ENCODE peak calls at places on chromosomes 13 and 19, in seven cellular contexts. S is A549; D is CD4-positive, alpha-beta T cell; Z is H1; C is tibial artery; W is right lobe of liver; O is IMR-90. X is an unnamed sample.

GRCh38 chr19:50890422-50891252 is 17.4 kb downstream of the KLK2 start:
- DNase-seq in S (peak), D (no peak), Z (no peak), C (no peak), W (no peak), O (peak), X (peak)

GRCh38 chr13:50715402-50716146 is 127.9 kb downstream of the DLEU7 start:
- DNase-seq in S (no peak), D (no peak), Z (no peak), C (peak), W (peak), O (no peak), X (no peak)

GRCh38 chr13:20174656-20175405 is 14.0 kb upstream of the GJA3 start:
- DNase-seq in S (peak), D (no peak), Z (peak), C (peak), W (no peak), O (peak), X (peak)

GRCh38 chr13:30299746-30300145 is 7.6 kb downstream of the KATNAL1 start:
- DNase-seq in S (no peak), D (no peak), Z (no peak), C (no peak), W (no peak), O (peak), X (no peak)

GRCh38 chr13:90867336-90867683 is 480.2 kb upstream of the MIR17HG start:
- DNase-seq in S (peak), D (no peak), Z (peak), C (peak), W (peak), O (peak), X (peak)

GRCh38 chr19:51359294-51359693 is 6.9 kb downstream of the ETFB start:
- DNase-seq in S (peak), D (no peak), Z (no peak), C (no peak), W (no peak), O (peak), X (peak)

GRCh38 chr13:44165895-44166496 is 207.6 kb upstream of the SERP2 start:
- DNase-seq in S (no peak), D (no peak), Z (no peak), C (no peak), W (no peak), O (no peak), X (no peak)

GRCh38 chr13:51920267-51920666 is 58.5 kb downstream of the CCDC70 start:
- DNase-seq in S (no peak), D (no peak), Z (no peak), C (no peak), W (no peak), O (no peak), X (no peak)

GRCh38 chr13:30364876-30365275 is 57.4 kb upstream of the UBE2L5 start:
- DNase-seq in S (no peak), D (no peak), Z (no peak), C (no peak), W (no peak), O (peak), X (no peak)

GRCh38 chr13:51006067-51006800 is 96.6 kb downstream of the RNASEH2B start:
- DNase-seq in S (no peak), D (no peak), Z (no peak), C (no peak), W (no peak), O (no peak), X (no peak)

GRCh38 chr13:40433577-40433976 is 232.9 kb downstream of the FOXO1 start:
- DNase-seq in S (no peak), D (no peak), Z (no peak), C (no peak), W (no peak), O (no peak), X (no peak)

GRCh38 chr19:408441-409005 is 424 bp downstream of the C2CD4C start:
- DNase-seq in S (no peak), D (no peak), Z (no peak), C (peak), W (peak), O (no peak), X (no peak)

GRCh38 chr13:79062291-79062690 is 343.8 kb downstream of the RBM26 start:
- DNase-seq in S (no peak), D (no peak), Z (no peak), C (no peak), W (no peak), O (no peak), X (no peak)

GRCh38 chr19:31905980-31906948 is 439.1 kb upstream of the ZNF507 start:
- DNase-seq in S (no peak), D (no peak), Z (no peak), C (no peak), W (no peak), O (no peak), X (no peak)

GRCh38 chr19:36775768-36776167 is 3.2 kb upstream of the ZNF850 start:
- DNase-seq in S (no peak), D (no peak), Z (peak), C (no peak), W (no peak), O (no peak), X (no peak)

GRCh38 chr13:19794552-19795143 is 11.9 kb upstream of the PSPC1 start:
- DNase-seq in S (no peak), D (no peak), Z (peak), C (no peak), W (no peak), O (no peak), X (peak)

GRCh38 chr13:43787998-43788397 is 1.2 kb upstream of the ENOX1 start:
- DNase-seq in S (peak), D (no peak), Z (no peak), C (no peak), W (no peak), O (peak), X (no peak)

GRCh38 chr19:17512574-17512939 is 1.1 kb downstream of the PGLS start:
- DNase-seq in S (no peak), D (no peak), Z (no peak), C (no peak), W (no peak), O (no peak), X (no peak)

GRCh38 chr13:103731959-103732358 is 665.7 kb upstream of the SLC10A2 start:
- DNase-seq in S (no peak), D (no peak), Z (no peak), C (no peak), W (peak), O (no peak), X (no peak)

GRCh38 chr19:46715620-46716012 is 1.3 kb downstream of the PRKD2 start:
- DNase-seq in S (no peak), D (no peak), Z (no peak), C (no peak), W (no peak), O (no peak), X (peak)

GRCh38 chr19:33221641-33222040 is 4.0 kb downstream of the SLC7A10 start:
- DNase-seq in S (peak), D (no peak), Z (no peak), C (no peak), W (no peak), O (peak), X (no peak)

GRCh38 chr19:34667349-34668076 is 9.4 kb downstream of the SCGB2B2 start:
- DNase-seq in S (no peak), D (no peak), Z (no peak), C (no peak), W (no peak), O (peak), X (peak)

GRCh38 chr19:46970815-46971214 is 48.8 kb upstream of the NPAS1 start:
- DNase-seq in S (no peak), D (no peak), Z (no peak), C (no peak), W (no peak), O (peak), X (no peak)

GRCh38 chr13:114222461-114222968 is 12.2 kb upstream of the CDC16 start:
- DNase-seq in S (no peak), D (no peak), Z (no peak), C (no peak), W (no peak), O (peak), X (no peak)

GRCh38 chr19:37975596-37976515 is 68.8 kb downstream of the SIPA1L3 start:
- DNase-seq in S (no peak), D (no peak), Z (no peak), C (no peak), W (no peak), O (no peak), X (no peak)

GRCh38 chr13:47226516-47226915 is 329.7 kb upstream of the HTR2A start:
- DNase-seq in S (no peak), D (no peak), Z (no peak), C (no peak), W (no peak), O (peak), X (no peak)

GRCh38 chr13:102877285-102877684 is 31.5 kb downstream of the ERCC5 start:
- DNase-seq in S (no peak), D (no peak), Z (no peak), C (no peak), W (no peak), O (peak), X (no peak)

GRCh38 chr13:99548448-99548847 is 47.2 kb downstream of the TM9SF2 start:
- DNase-seq in S (no peak), D (no peak), Z (no peak), C (no peak), W (no peak), O (no peak), X (no peak)

GRCh38 chr13:65917731-65918130 is 1312.4 kb downstream of the PCDH9 start:
- DNase-seq in S (no peak), D (no peak), Z (no peak), C (no peak), W (no peak), O (no peak), X (no peak)

GRCh38 chr13:99033814-99034213 is 56.0 kb upstream of the DOCK9 start:
- DNase-seq in S (no peak), D (no peak), Z (no peak), C (no peak), W (no peak), O (peak), X (peak)

GRCh38 chr13:40363653-40364052 is 302.8 kb downstream of the FOXO1 start:
- DNase-seq in S (no peak), D (no peak), Z (no peak), C (no peak), W (no peak), O (no peak), X (no peak)

GRCh38 chr13:44434441-44435141 is 61.0 kb downstream of the SERP2 start:
- DNase-seq in S (no peak), D (no peak), Z (no peak), C (no peak), W (no peak), O (no peak), X (no peak)

GRCh38 chr13:106100261-106100919 is 435.1 kb downstream of the EFNB2 start:
- DNase-seq in S (peak), D (no peak), Z (peak), C (no peak), W (no peak), O (no peak), X (no peak)

GRCh38 chr19:15449620-15450527 is at the start of gene WIZ:
- DNase-seq in S (peak), D (peak), Z (no peak), C (peak), W (peak), O (peak), X (peak)

GRCh38 chr13:45873491-45874360 is 22.2 kb upstream of the SIAH3 start:
- DNase-seq in S (no peak), D (no peak), Z (no peak), C (no peak), W (no peak), O (no peak), X (peak)

GRCh38 chr13:100423375-100423774 is 165.2 kb downstream of the GGACT start:
- DNase-seq in S (no peak), D (no peak), Z (no peak), C (no peak), W (no peak), O (peak), X (no peak)

GRCh38 chr13:113914333-113915011 is 50.6 kb upstream of the GAS6 start:
- DNase-seq in S (no peak), D (no peak), Z (no peak), C (no peak), W (no peak), O (no peak), X (no peak)

GRCh38 chr13:84744203-84744602 is 861.9 kb upstream of the SLITRK1 start:
- DNase-seq in S (no peak), D (no peak), Z (no peak), C (no peak), W (no peak), O (no peak), X (no peak)

GRCh38 chr13:39900106-39900750 is 244.8 kb downstream of the COG6 start:
- DNase-seq in S (no peak), D (no peak), Z (no peak), C (no peak), W (no peak), O (peak), X (no peak)

GRCh38 chr19:1690570-1691307 is 38.3 kb upstream of the TCF3 start:
- DNase-seq in S (no peak), D (no peak), Z (peak), C (no peak), W (no peak), O (no peak), X (peak)

DNA sequence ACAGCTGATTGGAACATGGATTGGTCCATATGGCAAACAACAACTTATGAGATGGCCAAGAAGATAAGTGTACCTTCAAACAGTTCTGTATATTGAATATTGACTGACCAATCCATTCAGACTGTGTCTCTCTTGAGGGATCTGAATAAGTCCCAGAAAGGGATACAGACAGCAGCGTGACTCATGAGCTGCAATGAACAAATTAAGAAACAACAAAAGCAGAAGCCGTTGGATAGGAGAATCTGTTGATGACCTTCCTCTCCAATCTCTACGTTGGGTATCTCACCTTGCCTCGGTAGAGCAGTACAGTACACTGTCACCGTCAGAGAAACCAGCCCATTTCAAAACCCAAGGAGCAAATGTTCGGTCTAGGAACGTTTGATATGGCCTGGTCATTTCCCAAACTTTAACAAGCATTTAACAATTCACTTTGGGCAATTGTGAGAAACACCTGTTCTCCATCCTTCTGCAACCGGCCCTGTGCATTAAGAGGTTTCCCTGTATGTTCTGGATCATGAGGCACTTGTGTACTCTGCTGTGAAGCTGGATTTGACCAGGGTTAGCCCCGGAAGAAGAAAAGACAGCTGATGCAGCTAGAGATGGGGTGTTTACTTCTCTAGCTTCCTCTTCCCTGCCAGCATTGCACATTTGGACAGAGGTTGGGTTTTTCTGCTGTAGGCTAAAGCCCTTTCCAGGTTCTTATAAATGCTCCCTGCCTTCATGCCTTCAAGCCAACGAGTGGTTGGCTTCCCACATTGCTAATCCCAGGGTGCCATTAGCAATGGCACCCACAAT is 21.1 kb downstream of the MBD3L2B start:
- DNase-seq in S (no peak), D (no peak), Z (no peak), C (no peak), W (no peak), O (no peak), X (no peak)
- H3K27ac ChIP-seq in S (no peak), D (no peak), Z (no peak), C (no peak), W (no peak), O (no peak), X (no peak)

GRCh38 chr13:36134632-36135031 is 3.5 kb upstream of the DCLK1 start:
- DNase-seq in S (no peak), D (no peak), Z (no peak), C (no peak), W (no peak), O (no peak), X (no peak)

GRCh38 chr13:36131215-36131930 is at the start of gene DCLK1:
- DNase-seq in S (no peak), D (no peak), Z (no peak), C (peak), W (no peak), O (no peak), X (peak)

GRCh38 chr13:36135876-36136275 is 4.7 kb upstream of the DCLK1 start:
- DNase-seq in S (no peak), D (no peak), Z (no peak), C (no peak), W (no peak), O (no peak), X (no peak)

GRCh38 chr13:36131931-36132297 is 732 bp upstream of the DCLK1 start:
- DNase-seq in S (no peak), D (no peak), Z (no peak), C (peak), W (no peak), O (no peak), X (no peak)

DNA sequence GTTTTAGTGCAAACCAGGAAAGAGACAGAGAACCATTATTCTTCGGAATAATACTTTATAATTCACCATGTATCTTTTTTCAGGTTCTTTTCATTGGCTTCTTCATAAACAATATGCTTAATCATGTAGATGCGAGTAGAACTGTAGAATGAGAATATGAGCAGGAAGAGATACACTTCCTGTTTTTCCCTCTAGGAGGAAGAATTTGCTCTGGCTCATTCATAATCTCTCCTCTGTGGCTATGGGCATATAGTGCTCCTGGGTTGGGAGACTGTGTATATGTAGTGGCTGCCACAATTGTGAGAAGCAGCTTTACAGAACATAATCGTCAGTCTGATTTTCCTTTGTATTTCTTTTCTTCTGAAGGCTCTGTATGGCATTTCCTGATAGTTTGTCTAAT is 2.8 kb upstream of the DCLK1 start:
- DNase-seq in S (no peak), D (no peak), Z (no peak), C (no peak), W (no peak), O (no peak), X (no peak)
- TF ChIP-seq CTCF in S (no peak), D (no peak), Z (no peak), C (no peak), W (no peak), O (no peak), X (no peak)

DNA sequence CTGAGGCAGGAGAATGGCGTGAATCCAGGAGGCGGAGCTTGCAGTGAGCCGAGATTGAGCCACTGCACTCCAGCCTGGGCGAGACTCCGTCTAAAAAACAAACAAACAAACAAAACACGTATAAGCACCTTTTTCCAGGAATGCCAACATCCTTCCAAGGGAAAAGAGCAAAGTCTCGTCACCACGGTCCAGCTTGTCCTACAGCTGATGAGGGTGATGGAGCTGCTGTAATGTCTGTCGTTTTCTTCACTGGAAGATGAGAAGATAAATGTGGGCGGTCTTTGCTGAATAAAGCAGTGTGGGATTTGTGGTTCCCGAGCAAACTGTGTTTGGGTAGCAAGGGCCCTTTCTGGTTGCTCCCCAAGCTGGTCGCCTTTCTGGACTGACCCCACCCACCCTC is 166.6 kb downstream of the PTPRS start:
- DNase-seq in S (peak), D (no peak), Z (no peak), C (no peak), W (no peak), O (no peak), X (no peak)
- H3K27ac ChIP-seq in S (peak), D (no peak), Z (no peak), C (no peak), W (no peak), O (no peak), X (peak)

DNA sequence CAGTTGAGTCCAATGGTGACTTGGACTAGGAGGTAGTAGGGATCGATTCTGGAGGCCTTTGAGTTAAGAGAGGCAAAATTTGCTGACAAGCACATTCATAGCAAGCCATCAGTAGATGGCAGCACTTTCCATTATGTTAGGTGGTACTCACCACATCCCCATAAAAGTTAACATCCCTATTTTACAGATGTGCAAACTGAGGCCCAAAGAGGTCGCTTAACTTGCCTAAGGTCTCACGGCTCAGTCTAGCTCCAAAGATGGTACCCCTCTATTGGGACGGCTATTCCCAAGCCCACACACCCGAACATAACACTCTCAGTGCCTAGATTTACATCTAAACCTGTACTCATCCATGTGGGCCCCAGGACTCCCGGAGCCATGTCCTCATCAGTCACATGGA is 21.5 kb upstream of the FOSB start:
- DNase-seq in S (peak), D (no peak), Z (no peak), C (no peak), W (no peak), O (peak), X (no peak)
- TF ChIP-seq CTCF in S (peak), D (peak), Z (no peak), C (no peak), W (peak), O (peak), X (no peak)

DNA sequence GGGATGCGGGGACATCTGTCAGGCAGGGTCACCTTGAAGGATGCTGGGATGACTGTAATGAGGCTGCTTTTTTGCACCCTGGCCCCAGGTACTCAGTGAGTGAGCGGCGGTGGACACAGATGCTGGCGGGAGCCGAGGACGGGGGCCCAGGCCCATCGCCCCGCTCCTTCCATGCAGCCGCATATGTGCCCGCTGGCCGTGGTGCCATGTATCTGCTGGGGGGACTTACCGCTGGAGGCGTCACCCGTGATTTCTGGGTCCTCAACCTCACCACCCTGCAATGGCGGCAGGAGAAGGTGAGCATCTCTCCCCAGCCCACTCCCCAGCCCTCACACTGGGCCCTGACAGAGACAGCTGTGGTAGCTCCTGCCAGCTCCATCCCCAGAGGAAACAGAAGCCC is 31.3 kb downstream of the MEGF8 start:
- DNase-seq in S (no peak), D (no peak), Z (no peak), C (no peak), W (no peak), O (no peak), X (no peak)
- H3K27ac ChIP-seq in S (no peak), D (no peak), Z (no peak), C (no peak), W (no peak), O (no peak), X (no peak)

GRCh38 chr13:32713397-32713796 is 127.1 kb downstream of the PDS5B start:
- DNase-seq in S (no peak), D (no peak), Z (no peak), C (no peak), W (no peak), O (no peak), X (no peak)
- TF ChIP-seq CTCF in S (no peak), D (no peak), Z (no peak), C (no peak), W (no peak), O (no peak), X (no peak)

GRCh38 chr19:58181902-58182576 is 822 bp upstream of the ZNF274 start:
- DNase-seq in S (peak), D (peak), Z (no peak), C (no peak), W (peak), O (no peak), X (no peak)
- H3K27ac ChIP-seq in S (peak), D (peak), Z (peak), C (peak), W (peak), O (peak), X (peak)